ENCODE peak calls at places on chromosomes 2 and 18, in seven cellular contexts. M is ovary, U is tibial nerve, B is testis, X is cardiac muscle cell, P is fibroblast of lung, T is AG04450. L is an unnamed sample. For H3K9me3, the result is how much of the 10 kb centered on the place peaks cover.

GRCh38 chr2:219634951-219635751 is 7.7 kb downstream of the SLC4A3 start:
- DNase-seq in P (no peak), U (no peak), T (no peak), M (no peak), B (no peak), X (no peak), L (no peak)

GRCh38 chr2:30216157-30216556 is 15.2 kb upstream of the LBH start:
- DNase-seq in U (no peak), P (no peak), B (no peak), T (no peak), X (peak), M (no peak), L (no peak)

GRCh38 chr2:12950957-12951656 is 234.4 kb downstream of the TRIB2 start:
- DNase-seq in X (peak), U (no peak), M (no peak), P (peak), T (no peak), B (no peak), L (peak)

GRCh38 chr18:46220116-46220515 is 115.9 kb downstream of the HAUS1 start:
- DNase-seq in P (peak), X (peak), B (no peak), T (peak), U (no peak), M (no peak), L (no peak)

GRCh38 chr2:207231962-207232361 is 66.2 kb upstream of the KLF7 start:
- DNase-seq in B (no peak), T (no peak), X (no peak), M (no peak), P (peak), U (no peak), L (no peak)

GRCh38 chr18:58915006-58915799 is 50.5 kb downstream of the ZNF532 start:
- DNase-seq in U (no peak), X (no peak), P (peak), T (no peak), M (no peak), B (no peak), L (no peak)

GRCh38 chr2:29811378-29811777 is 110.0 kb downstream of the ALK start:
- DNase-seq in P (peak), X (no peak), M (no peak), T (no peak), B (no peak), U (no peak), L (no peak)

GRCh38 chr2:85778646-85779364 is 25.0 kb downstream of the ATOH8 start:
- DNase-seq in M (no peak), T (no peak), P (no peak), X (no peak), B (no peak), U (no peak), L (no peak)

GRCh38 chr2:109647636-109648035 is 33.5 kb downstream of the SOWAHC start:
- DNase-seq in B (no peak), M (no peak), T (no peak), X (peak), U (no peak), P (peak), L (no peak)

GRCh38 chr2:191041418-191042161 is 27.6 kb upstream of the STAT1 start:
- DNase-seq in U (no peak), M (no peak), X (peak), P (peak), B (no peak), T (no peak), L (no peak)

GRCh38 chr2:230691005-230691647 is 21.5 kb upstream of the CAB39 start:
- DNase-seq in U (no peak), B (no peak), M (no peak), P (peak), T (no peak), X (peak), L (no peak)

GRCh38 chr18:61333746-61334490 is 688 bp downstream of the CDH20 start:
- DNase-seq in P (peak), B (no peak), U (no peak), M (no peak), X (peak), T (no peak), L (peak)

GRCh38 chr18:9594782-9595181 is 19.6 kb downstream of the PPP4R1 start:
- DNase-seq in B (no peak), M (no peak), U (no peak), T (no peak), X (no peak), P (peak), L (no peak)

GRCh38 chr2:232600053-232600773 is 33.2 kb upstream of the EFHD1 start:
- DNase-seq in M (no peak), X (no peak), U (no peak), T (no peak), B (no peak), P (no peak), L (no peak)

GRCh38 chr2:109542384-109542783 is 71.4 kb downstream of the SEPTIN10 start:
- DNase-seq in P (no peak), T (no peak), B (no peak), X (no peak), U (no peak), M (no peak), L (no peak)

DNA sequence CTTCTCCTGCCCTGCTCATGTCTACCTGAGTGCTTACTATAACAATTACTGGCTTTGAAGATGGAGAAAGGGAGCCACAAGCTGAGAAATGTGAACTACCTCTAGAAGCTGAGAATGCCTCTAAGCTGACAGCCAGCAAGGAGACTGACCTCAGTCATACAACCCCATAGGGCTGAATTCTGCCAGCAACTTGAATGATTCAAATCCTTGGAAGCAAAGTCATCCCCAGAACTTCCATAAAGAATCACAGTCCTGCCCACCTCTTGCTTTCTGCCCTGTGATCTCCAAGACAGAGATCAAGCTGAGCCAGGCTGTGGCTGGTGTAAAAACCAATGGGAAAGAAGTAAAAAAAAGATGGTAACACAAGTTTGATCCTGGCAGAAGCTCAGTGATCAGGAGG is 288.2 kb upstream of the SPHKAP start:
- DNase-seq in M (no peak), X (no peak), B (no peak), T (no peak), P (no peak), U (no peak), L (no peak)
- H3K9me3 ChIP-seq in M (under half), X (under half), B (under half), T (under half), P (under half), U (under half), L (under half)

DNA sequence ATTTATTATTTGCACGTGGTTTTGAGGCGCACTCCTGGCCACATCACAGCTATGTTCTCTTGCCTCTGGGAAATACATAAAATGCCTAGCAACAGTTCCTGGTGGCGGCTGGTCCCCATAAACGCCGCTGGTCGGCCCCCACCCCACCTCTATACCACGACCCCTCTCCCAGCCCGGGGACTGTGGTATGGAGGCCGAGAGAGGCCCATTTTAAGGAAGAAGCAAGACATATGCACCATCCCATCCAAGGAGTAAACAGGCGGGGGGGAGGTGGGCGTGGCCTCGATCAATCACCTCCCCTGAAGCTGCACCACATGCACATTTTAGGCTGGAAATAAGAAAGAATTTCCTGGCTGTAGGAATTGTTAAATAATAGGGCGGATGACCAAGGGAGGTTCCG is 82.6 kb downstream of the BCL2 start:
- DNase-seq in T (no peak), B (peak), P (no peak), U (peak), M (peak), X (no peak), L (no peak)
- H3K27ac ChIP-seq in T (peak), B (peak), P (peak), U (peak), M (peak), X (no peak), L (no peak)

GRCh38 chr2:172198361-172198760 is 95.7 kb upstream of the DLX2 start:
- DNase-seq in M (no peak), U (no peak), P (no peak), T (no peak), X (no peak), B (no peak), L (no peak)
- H3K9me3 ChIP-seq in M (under half), U (under half), P (under half), T (under half), X (under half), B (under half), L (under half)

GRCh38 chr2:53210538-53210937 is 557.1 kb upstream of the CHAC2 start:
- DNase-seq in U (no peak), X (no peak), P (no peak), M (no peak), B (no peak), T (no peak), L (no peak)

GRCh38 chr2:53208815-53209214 is 558.8 kb upstream of the CHAC2 start:
- DNase-seq in B (no peak), M (no peak), T (no peak), P (no peak), X (no peak), U (no peak), L (no peak)

GRCh38 chr2:53211201-53211774 is 556.3 kb upstream of the CHAC2 start:
- DNase-seq in X (no peak), U (no peak), B (no peak), M (no peak), T (no peak), P (no peak), L (no peak)

DNA sequence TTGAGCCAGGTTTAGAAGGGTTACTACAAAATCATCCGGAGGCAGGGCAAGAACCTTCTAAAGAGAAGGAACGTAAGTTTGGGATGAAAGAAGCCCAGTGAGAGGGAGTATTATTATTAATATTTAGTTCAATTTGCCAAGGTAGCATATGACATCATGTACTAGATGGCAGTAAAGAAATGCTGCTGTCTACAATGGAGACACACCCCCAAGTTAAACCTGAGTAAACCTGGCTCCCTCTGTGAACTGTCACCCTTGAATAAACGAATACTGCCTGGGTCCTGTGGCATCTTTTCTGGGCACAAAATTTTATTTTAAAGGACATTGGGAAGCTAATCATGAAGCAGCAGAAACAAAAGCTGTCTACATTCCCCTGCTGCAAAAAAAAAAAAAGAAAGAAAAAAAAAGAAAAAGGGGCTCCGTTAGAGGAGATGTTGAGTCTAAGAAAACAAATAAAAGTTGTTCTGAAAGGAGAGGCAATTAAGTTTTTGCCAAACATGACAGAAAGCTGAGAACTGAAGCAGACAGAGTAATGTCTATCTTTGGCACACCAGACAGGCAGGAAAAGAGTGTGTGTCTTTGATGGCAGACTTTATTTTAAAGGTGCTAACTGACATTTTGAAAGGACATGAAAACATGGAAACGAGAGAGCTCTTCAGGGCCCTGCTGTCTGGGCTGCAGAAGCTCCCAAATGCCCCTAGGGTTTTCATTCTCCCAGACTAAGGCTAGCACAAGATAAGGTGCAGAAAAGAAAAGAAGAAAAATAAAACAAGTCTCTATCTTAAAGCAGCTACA is 557.7 kb upstream of the CHAC2 start:
- DNase-seq in P (no peak), T (no peak), M (no peak), B (no peak), U (no peak), X (no peak), L (no peak)
- H3K27ac ChIP-seq in P (no peak), T (no peak), M (no peak), B (no peak), U (no peak), X (peak), L (no peak)